ENCODE peak calls at places on chromosome 10, in four cellular contexts. Y is thoracic aorta, D is A673, A is body of pancreas. B is an unnamed sample.

GRCh38 chr10:71344916-71345557 is 26.0 kb downstream of the SLC29A3 start:
- DNase-seq in Y (no peak), D (no peak), A (no peak), B (no peak)

GRCh38 chr10:77602913-77603528 is 34.6 kb downstream of the KCNMA1 start:
- DNase-seq in D (no peak), A (no peak), Y (no peak), B (no peak)

GRCh38 chr10:115422624-115423023 is 329.5 kb downstream of the ATRNL1 start:
- DNase-seq in D (no peak), Y (no peak), A (no peak), B (no peak)

GRCh38 chr10:111175786-111176185 is 99.0 kb downstream of the ADRA2A start:
- DNase-seq in Y (no peak), A (no peak), D (no peak), B (no peak)

GRCh38 chr10:6074489-6075301 is 12.5 kb upstream of the IL2RA start:
- DNase-seq in A (no peak), Y (no peak), D (no peak), B (no peak)

GRCh38 chr10:3807221-3807927 is 22.4 kb upstream of the KLF6 start:
- DNase-seq in A (no peak), Y (no peak), D (no peak), B (no peak)

GRCh38 chr10:11838298-11838852 is 15.2 kb downstream of the PROSER2 start:
- DNase-seq in D (no peak), A (no peak), Y (no peak), B (no peak)

GRCh38 chr10:53601260-53601875 is 828.8 kb upstream of the MBL2 start:
- DNase-seq in D (peak; percentile 34), Y (no peak), A (no peak), B (no peak)

GRCh38 chr10:127979566-127979965 is 72.7 kb downstream of the PTPRE start:
- DNase-seq in A (no peak), Y (no peak), D (no peak), B (no peak)

GRCh38 chr10:110609592-110609991 is 34.5 kb upstream of the RBM20 start:
- DNase-seq in D (peak; percentile 74), Y (no peak), A (no peak), B (no peak)

GRCh38 chr10:21808525-21808924 is 195.0 kb downstream of the DNAJC1 start:
- DNase-seq in Y (no peak), A (no peak), D (peak; percentile 7), B (no peak)

GRCh38 chr10:97914837-97915211 is 65.2 kb downstream of the GOLGA7B start:
- DNase-seq in Y (no peak), A (peak; percentile 88), D (peak; percentile 75), B (peak; percentile 85)

GRCh38 chr10:118394557-118395194 is 52.6 kb upstream of the FAM204A start:
- DNase-seq in D (no peak), A (no peak), Y (no peak), B (no peak)

GRCh38 chr10:86334515-86335085 is 32.0 kb downstream of the GRID1 start:
- DNase-seq in Y (no peak), A (no peak), D (no peak), B (no peak)

GRCh38 chr10:3524086-3524960 is 260.7 kb downstream of the KLF6 start:
- DNase-seq in Y (no peak), D (no peak), A (no peak), B (no peak)

GRCh38 chr10:71481746-71482410 is 85.2 kb downstream of the CDH23 start:
- DNase-seq in D (no peak), Y (no peak), A (no peak), B (no peak)

GRCh38 chr10:103829838-103830465 is 25.4 kb downstream of the SH3PXD2A start:
- DNase-seq in D (no peak), A (no peak), Y (no peak), B (no peak)

GRCh38 chr10:70780772-70781171 is 4.4 kb downstream of the TBATA start:
- DNase-seq in Y (no peak), A (no peak), D (no peak), B (no peak)

GRCh38 chr10:35940067-35940989 is 298.2 kb upstream of the FZD8 start:
- DNase-seq in Y (no peak), A (no peak), D (no peak), B (no peak)

GRCh38 chr10:111281516-111281915 is 204.7 kb downstream of the ADRA2A start:
- DNase-seq in D (peak; percentile 30), A (no peak), Y (no peak), B (no peak)

GRCh38 chr10:74542077-74542476 is 284.3 kb upstream of the KAT6B start:
- DNase-seq in D (no peak), Y (no peak), A (no peak), B (peak; percentile 34)

GRCh38 chr10:84391326-84391725 is 62.9 kb downstream of the CCSER2 start:
- DNase-seq in Y (no peak), D (no peak), A (no peak), B (no peak)

GRCh38 chr10:1281402-1281782 is 225.2 kb downstream of the WDR37 start:
- DNase-seq in Y (no peak), A (no peak), D (no peak), B (no peak)

GRCh38 chr10:130854151-130854550 is 457.4 kb downstream of the TCERG1L start:
- DNase-seq in Y (no peak), A (no peak), D (no peak), B (no peak)

GRCh38 chr10:17673517-17674051 is 29.6 kb downstream of the STAM start:
- DNase-seq in A (no peak), Y (no peak), D (peak; percentile 88), B (no peak)

GRCh38 chr10:102393411-102394078 is 2.0 kb upstream of the NFKB2 start:
- DNase-seq in A (no peak), Y (peak; percentile 68), D (no peak), B (no peak)

GRCh38 chr10:79453392-79453791 is 8.0 kb upstream of the ZCCHC24 start:
- DNase-seq in D (no peak), Y (no peak), A (no peak), B (no peak)

GRCh38 chr10:73506491-73506890 is 10.7 kb upstream of the PPP3CB start:
- DNase-seq in D (no peak), A (no peak), Y (no peak), B (no peak)

GRCh38 chr10:22690614-22691431 is 23.6 kb downstream of the PIP4K2A start:
- DNase-seq in Y (no peak), D (no peak), A (no peak), B (no peak)

GRCh38 chr10:75525646-75526045 is 94.2 kb downstream of the LRMDA start:
- DNase-seq in A (no peak), Y (no peak), D (no peak), B (no peak)

DNA sequence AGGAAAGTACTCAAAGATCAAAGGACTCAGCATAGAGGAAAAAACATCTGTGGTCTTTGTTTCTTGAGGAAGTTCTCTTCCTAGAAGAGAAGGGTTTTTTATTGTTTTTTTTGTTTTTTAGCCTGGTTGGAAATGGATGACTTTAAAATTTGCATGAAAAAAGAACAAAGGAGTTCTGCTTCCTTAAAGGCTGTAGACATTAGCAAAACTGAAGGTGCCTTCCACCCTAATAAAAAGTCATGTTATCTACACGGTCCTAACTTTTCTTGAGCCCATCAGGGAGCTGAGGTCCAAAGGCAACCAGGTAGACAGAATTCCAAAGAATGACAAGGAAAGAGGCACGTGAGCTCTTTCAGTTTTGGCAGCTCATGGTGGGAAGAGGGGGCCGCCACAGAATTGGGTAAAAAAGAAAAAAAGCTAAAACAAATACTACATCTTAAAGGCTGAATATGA is 356.7 kb downstream of the SH2D4B start:
- DNase-seq in D (no peak), Y (no peak), A (no peak), B (no peak)
- H3K4me1 ChIP-seq in D (no peaks in the 10 kb centered on the region), Y (no peaks in the 10 kb centered on the region), A (no peaks in the 10 kb centered on the region), B (no peaks in the 10 kb centered on the region)

GRCh38 chr10:123156091-123156490 is 1.9 kb downstream of the BUB3 start:
- DNase-seq in D (no peak), A (no peak), Y (no peak), B (no peak)

GRCh38 chr10:123153486-123154091 is 613 bp upstream of the BUB3 start:
- DNase-seq in A (no peak), D (no peak), Y (no peak), B (no peak)

GRCh38 chr10:123154943-123155505 is 822 bp downstream of the BUB3 start:
- DNase-seq in D (no peak), Y (no peak), A (no peak), B (no peak)

GRCh38 chr10:123157210-123157609 is 3.0 kb downstream of the BUB3 start:
- DNase-seq in Y (no peak), A (no peak), D (no peak), B (no peak)

DNA sequence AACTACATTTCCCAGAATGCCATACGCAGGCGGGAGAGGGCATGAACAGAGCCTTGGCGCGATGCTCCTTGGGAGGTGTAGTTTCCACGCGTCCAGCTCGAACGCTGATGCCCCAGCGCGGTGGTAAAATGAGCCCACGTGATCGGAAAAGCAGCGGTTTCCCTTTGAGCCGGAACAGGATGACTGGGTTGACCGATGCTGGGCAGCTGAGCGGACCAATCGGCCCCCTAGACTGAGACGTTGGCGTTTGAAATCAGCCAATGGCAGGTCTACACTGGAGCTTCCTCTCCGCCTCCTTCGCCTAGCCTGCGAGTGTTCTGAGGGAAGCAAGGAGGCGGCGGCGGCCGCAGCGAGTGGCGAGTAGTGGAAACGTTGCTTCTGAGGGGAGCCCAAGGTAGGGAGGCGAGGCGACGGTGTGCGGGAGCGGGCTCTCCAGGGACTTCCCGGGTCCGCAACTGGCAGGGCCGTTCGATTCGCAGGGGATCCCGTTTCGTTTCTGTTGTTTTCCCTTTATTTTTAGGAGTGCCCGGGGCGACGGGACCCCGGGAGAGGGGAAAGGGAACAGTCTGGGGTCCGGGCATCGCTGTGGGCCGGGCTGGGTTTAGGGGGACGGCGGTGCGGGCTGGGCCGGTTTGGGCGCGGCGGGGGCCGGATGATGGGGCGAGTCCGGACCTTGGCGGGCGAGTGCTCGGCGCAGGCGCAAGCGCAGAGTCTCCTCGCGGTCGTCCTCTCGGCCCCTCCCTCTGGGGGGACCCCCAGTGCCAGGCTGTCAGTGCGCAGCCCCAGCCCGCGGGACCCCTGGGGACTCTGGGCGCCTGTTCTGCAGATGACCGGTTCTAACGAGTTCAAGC is at the start of gene BUB3:
- DNase-seq in D (peak; percentile 99), Y (peak; percentile 94), A (peak; percentile 98), B (peak; percentile 99)
- TF ChIP-seq CTCF in D (no peak), Y (peak; percentile 8), A (no peak), B (no peak)

GRCh38 chr10:133242611-133243356 is 5.1 kb downstream of the VENTX start:
- DNase-seq in D (no peak), A (no peak), Y (no peak), B (no peak)
- H3K4me1 ChIP-seq in D (no peaks in the 10 kb centered on the region), A (peaks cover 11% of the 10 kb centered on the region), Y (peaks cover 7% of the 10 kb centered on the region), B (no peaks in the 10 kb centered on the region)

GRCh38 chr10:26566525-26567348 is 128.6 kb downstream of the APBB1IP start:
- DNase-seq in Y (no peak), A (no peak), D (peak; percentile 6), B (no peak)
- TF ChIP-seq CTCF in Y (no peak), A (no peak), D (no peak), B (no peak)

GRCh38 chr10:28995497-28995896 is 293.4 kb upstream of the LYZL1 start:
- DNase-seq in A (no peak), Y (no peak), D (no peak), B (no peak)
- H3K4me1 ChIP-seq in A (no peaks in the 10 kb centered on the region), Y (peaks cover 19% of the 10 kb centered on the region), D (no peaks in the 10 kb centered on the region), B (no peaks in the 10 kb centered on the region)